ENCODE peak calls at places on chromosomes 1 and 21, in eight cellular contexts. One of them, this sample, is unnamed.
A peak's percentile ranks its signal among the peaks of the same experiment; 100 is the strongest.

GRCh38 chr1:66335125-66335524 is 198.8 kb upstream of the SGIP1 start:
- DNase-seq in activated CD8-positive, alpha-beta memory T cell treated with anti-CD3 and anti-CD28 coated beads for 1 hour: no peak
- DNase-seq in COLO829: no peak
- DNase-seq in Right ventricle myocardium superior: no peak
- DNase-seq in cardiac muscle cell: no peak
- DNase-seq in colonic mucosa: no peak
- DNase-seq in LHCN-M2: no peak
- DNase-seq in RWPE1: no peak
- DNase-seq in this sample: no peak

GRCh38 chr1:59814901-59815825 is at the start of gene HOOK1:
- DNase-seq in Right ventricle myocardium superior: no peak
- DNase-seq in LHCN-M2: no peak
- DNase-seq in RWPE1: peak; percentile 27
- DNase-seq in cardiac muscle cell: no peak
- DNase-seq in COLO829: no peak
- DNase-seq in colonic mucosa: peak; percentile 39
- DNase-seq in activated CD8-positive, alpha-beta memory T cell treated with anti-CD3 and anti-CD28 coated beads for 1 hour: no peak
- DNase-seq in this sample: no peak

GRCh38 chr1:217181205-217181746 is 449.6 kb downstream of the GPATCH2 start:
- DNase-seq in Right ventricle myocardium superior: no peak
- DNase-seq in COLO829: no peak
- DNase-seq in activated CD8-positive, alpha-beta memory T cell treated with anti-CD3 and anti-CD28 coated beads for 1 hour: no peak
- DNase-seq in colonic mucosa: no peak
- DNase-seq in LHCN-M2: no peak
- DNase-seq in RWPE1: no peak
- DNase-seq in cardiac muscle cell: no peak
- DNase-seq in this sample: no peak

GRCh38 chr1:39952359-39953110 is 2.4 kb upstream of the MFSD2A start:
- DNase-seq in LHCN-M2: no peak
- DNase-seq in Right ventricle myocardium superior: no peak
- DNase-seq in COLO829: peak; percentile 79
- DNase-seq in colonic mucosa: no peak
- DNase-seq in cardiac muscle cell: peak; percentile 86
- DNase-seq in activated CD8-positive, alpha-beta memory T cell treated with anti-CD3 and anti-CD28 coated beads for 1 hour: no peak
- DNase-seq in RWPE1: no peak
- DNase-seq in this sample: no peak

GRCh38 chr21:17829472-17829871 is 10.3 kb upstream of the C21orf91 start:
- DNase-seq in LHCN-M2: peak; percentile 61
- DNase-seq in activated CD8-positive, alpha-beta memory T cell treated with anti-CD3 and anti-CD28 coated beads for 1 hour: no peak
- DNase-seq in RWPE1: no peak
- DNase-seq in cardiac muscle cell: peak; percentile 1
- DNase-seq in colonic mucosa: no peak
- DNase-seq in Right ventricle myocardium superior: no peak
- DNase-seq in COLO829: no peak
- DNase-seq in this sample: no peak

GRCh38 chr1:206895320-206895719 is 1.9 kb upstream of the IL24 start:
- DNase-seq in colonic mucosa: no peak
- DNase-seq in cardiac muscle cell: no peak
- DNase-seq in RWPE1: peak; percentile 96
- DNase-seq in Right ventricle myocardium superior: no peak
- DNase-seq in LHCN-M2: no peak
- DNase-seq in COLO829: no peak
- DNase-seq in activated CD8-positive, alpha-beta memory T cell treated with anti-CD3 and anti-CD28 coated beads for 1 hour: no peak
- DNase-seq in this sample: no peak

GRCh38 chr1:17842686-17843085 is 87.6 kb downstream of the ACTL8 start:
- DNase-seq in RWPE1: no peak
- DNase-seq in colonic mucosa: no peak
- DNase-seq in LHCN-M2: no peak
- DNase-seq in COLO829: no peak
- DNase-seq in Right ventricle myocardium superior: no peak
- DNase-seq in activated CD8-positive, alpha-beta memory T cell treated with anti-CD3 and anti-CD28 coated beads for 1 hour: no peak
- DNase-seq in cardiac muscle cell: no peak
- DNase-seq in this sample: no peak

GRCh38 chr1:236168716-236169429 is 26.5 kb downstream of the GPR137B start:
- DNase-seq in LHCN-M2: peak; percentile 41
- DNase-seq in activated CD8-positive, alpha-beta memory T cell treated with anti-CD3 and anti-CD28 coated beads for 1 hour: no peak
- DNase-seq in cardiac muscle cell: peak; percentile 87
- DNase-seq in RWPE1: peak; percentile 56
- DNase-seq in COLO829: peak; percentile 91
- DNase-seq in colonic mucosa: peak; percentile 42
- DNase-seq in Right ventricle myocardium superior: peak; percentile 78
- DNase-seq in this sample: no peak

GRCh38 chr1:11761988-11762406 is at the start of gene C1orf167:
- DNase-seq in colonic mucosa: no peak
- DNase-seq in LHCN-M2: no peak
- DNase-seq in Right ventricle myocardium superior: no peak
- DNase-seq in cardiac muscle cell: no peak
- DNase-seq in RWPE1: peak; percentile 29
- DNase-seq in activated CD8-positive, alpha-beta memory T cell treated with anti-CD3 and anti-CD28 coated beads for 1 hour: no peak
- DNase-seq in COLO829: no peak
- DNase-seq in this sample: no peak

GRCh38 chr1:25486602-25487001 is 55.9 kb downstream of the MACO1 start:
- DNase-seq in cardiac muscle cell: peak; percentile 25
- DNase-seq in colonic mucosa: no peak
- DNase-seq in COLO829: no peak
- DNase-seq in LHCN-M2: peak; percentile 23
- DNase-seq in Right ventricle myocardium superior: no peak
- DNase-seq in RWPE1: no peak
- DNase-seq in activated CD8-positive, alpha-beta memory T cell treated with anti-CD3 and anti-CD28 coated beads for 1 hour: no peak
- DNase-seq in this sample: no peak

GRCh38 chr1:24954631-24955030 is 24.6 kb upstream of the RUNX3 start:
- DNase-seq in activated CD8-positive, alpha-beta memory T cell treated with anti-CD3 and anti-CD28 coated beads for 1 hour: no peak
- DNase-seq in COLO829: no peak
- DNase-seq in cardiac muscle cell: no peak
- DNase-seq in RWPE1: no peak
- DNase-seq in Right ventricle myocardium superior: no peak
- DNase-seq in LHCN-M2: no peak
- DNase-seq in colonic mucosa: no peak
- DNase-seq in this sample: no peak

GRCh38 chr1:201448981-201449380 is 20.0 kb downstream of the PHLDA3 start:
- DNase-seq in cardiac muscle cell: no peak
- DNase-seq in COLO829: no peak
- DNase-seq in LHCN-M2: no peak
- DNase-seq in colonic mucosa: no peak
- DNase-seq in Right ventricle myocardium superior: no peak
- DNase-seq in activated CD8-positive, alpha-beta memory T cell treated with anti-CD3 and anti-CD28 coated beads for 1 hour: no peak
- DNase-seq in RWPE1: no peak
- DNase-seq in this sample: peak; percentile 60

GRCh38 chr1:174497461-174497860 is 49.7 kb downstream of the GPR52 start:
- DNase-seq in COLO829: peak; percentile 50
- DNase-seq in activated CD8-positive, alpha-beta memory T cell treated with anti-CD3 and anti-CD28 coated beads for 1 hour: no peak
- DNase-seq in LHCN-M2: no peak
- DNase-seq in RWPE1: no peak
- DNase-seq in colonic mucosa: no peak
- DNase-seq in Right ventricle myocardium superior: no peak
- DNase-seq in cardiac muscle cell: no peak
- DNase-seq in this sample: no peak

GRCh38 chr1:10556430-10557005 is 81.8 kb downstream of the PEX14 start:
- DNase-seq in COLO829: no peak
- DNase-seq in colonic mucosa: no peak
- DNase-seq in Right ventricle myocardium superior: no peak
- DNase-seq in cardiac muscle cell: peak; percentile 28
- DNase-seq in RWPE1: no peak
- DNase-seq in LHCN-M2: no peak
- DNase-seq in activated CD8-positive, alpha-beta memory T cell treated with anti-CD3 and anti-CD28 coated beads for 1 hour: no peak
- DNase-seq in this sample: no peak

GRCh38 chr21:43917515-43918384 is 52.7 kb downstream of the AGPAT3 start:
- DNase-seq in LHCN-M2: no peak
- DNase-seq in activated CD8-positive, alpha-beta memory T cell treated with anti-CD3 and anti-CD28 coated beads for 1 hour: no peak
- DNase-seq in Right ventricle myocardium superior: no peak
- DNase-seq in COLO829: no peak
- DNase-seq in cardiac muscle cell: no peak
- DNase-seq in colonic mucosa: no peak
- DNase-seq in RWPE1: no peak
- DNase-seq in this sample: no peak

GRCh38 chr1:77642196-77642595 is 40.3 kb downstream of the ZZZ3 start:
- DNase-seq in RWPE1: no peak
- DNase-seq in cardiac muscle cell: peak; percentile 60
- DNase-seq in activated CD8-positive, alpha-beta memory T cell treated with anti-CD3 and anti-CD28 coated beads for 1 hour: no peak
- DNase-seq in COLO829: no peak
- DNase-seq in Right ventricle myocardium superior: no peak
- DNase-seq in LHCN-M2: no peak
- DNase-seq in colonic mucosa: no peak
- DNase-seq in this sample: no peak

GRCh38 chr1:91026777-91027176 is 4.9 kb upstream of the ZNF644 start:
- DNase-seq in colonic mucosa: no peak
- DNase-seq in cardiac muscle cell: peak; percentile 35
- DNase-seq in LHCN-M2: peak; percentile 40
- DNase-seq in RWPE1: peak; percentile 16
- DNase-seq in COLO829: no peak
- DNase-seq in activated CD8-positive, alpha-beta memory T cell treated with anti-CD3 and anti-CD28 coated beads for 1 hour: no peak
- DNase-seq in Right ventricle myocardium superior: no peak
- DNase-seq in this sample: no peak

GRCh38 chr1:107225706-107226105 is 84.9 kb downstream of the NTNG1 start:
- DNase-seq in activated CD8-positive, alpha-beta memory T cell treated with anti-CD3 and anti-CD28 coated beads for 1 hour: no peak
- DNase-seq in LHCN-M2: no peak
- DNase-seq in RWPE1: no peak
- DNase-seq in Right ventricle myocardium superior: no peak
- DNase-seq in COLO829: no peak
- DNase-seq in colonic mucosa: no peak
- DNase-seq in cardiac muscle cell: no peak
- DNase-seq in this sample: no peak

GRCh38 chr1:3230553-3230952 is 161.6 kb downstream of the PRDM16 start:
- DNase-seq in colonic mucosa: no peak
- DNase-seq in RWPE1: no peak
- DNase-seq in Right ventricle myocardium superior: no peak
- DNase-seq in LHCN-M2: no peak
- DNase-seq in activated CD8-positive, alpha-beta memory T cell treated with anti-CD3 and anti-CD28 coated beads for 1 hour: no peak
- DNase-seq in COLO829: no peak
- DNase-seq in cardiac muscle cell: no peak
- DNase-seq in this sample: no peak

GRCh38 chr1:60872690-60873089 is 209.7 kb upstream of the NFIA start:
- DNase-seq in cardiac muscle cell: peak; percentile 59
- DNase-seq in activated CD8-positive, alpha-beta memory T cell treated with anti-CD3 and anti-CD28 coated beads for 1 hour: no peak
- DNase-seq in RWPE1: no peak
- DNase-seq in colonic mucosa: no peak
- DNase-seq in Right ventricle myocardium superior: no peak
- DNase-seq in LHCN-M2: no peak
- DNase-seq in COLO829: no peak
- DNase-seq in this sample: no peak

GRCh38 chr1:152513081-152513480 is 1.2 kb upstream of the CRCT1 start:
- DNase-seq in activated CD8-positive, alpha-beta memory T cell treated with anti-CD3 and anti-CD28 coated beads for 1 hour: no peak
- DNase-seq in colonic mucosa: no peak
- DNase-seq in Right ventricle myocardium superior: no peak
- DNase-seq in COLO829: no peak
- DNase-seq in cardiac muscle cell: no peak
- DNase-seq in RWPE1: no peak
- DNase-seq in LHCN-M2: no peak
- DNase-seq in this sample: no peak

GRCh38 chr1:74681001-74681400 is 7.4 kb upstream of the ERICH3 start:
- DNase-seq in LHCN-M2: peak; percentile 44
- DNase-seq in RWPE1: no peak
- DNase-seq in activated CD8-positive, alpha-beta memory T cell treated with anti-CD3 and anti-CD28 coated beads for 1 hour: no peak
- DNase-seq in COLO829: no peak
- DNase-seq in colonic mucosa: no peak
- DNase-seq in Right ventricle myocardium superior: no peak
- DNase-seq in cardiac muscle cell: no peak
- DNase-seq in this sample: no peak

GRCh38 chr1:181391297-181391905 is 91.9 kb upstream of the CACNA1E start:
- DNase-seq in Right ventricle myocardium superior: no peak
- DNase-seq in colonic mucosa: no peak
- DNase-seq in COLO829: no peak
- DNase-seq in activated CD8-positive, alpha-beta memory T cell treated with anti-CD3 and anti-CD28 coated beads for 1 hour: no peak
- DNase-seq in LHCN-M2: peak; percentile 25
- DNase-seq in RWPE1: no peak
- DNase-seq in cardiac muscle cell: no peak
- DNase-seq in this sample: no peak

GRCh38 chr1:232486454-232487202 is 143.3 kb downstream of the SIPA1L2 start:
- DNase-seq in colonic mucosa: no peak
- DNase-seq in RWPE1: peak; percentile 26
- DNase-seq in activated CD8-positive, alpha-beta memory T cell treated with anti-CD3 and anti-CD28 coated beads for 1 hour: no peak
- DNase-seq in cardiac muscle cell: no peak
- DNase-seq in Right ventricle myocardium superior: no peak
- DNase-seq in COLO829: no peak
- DNase-seq in LHCN-M2: peak; percentile 47
- DNase-seq in this sample: no peak

GRCh38 chr1:175002910-175003517 is 3.3 kb downstream of the CACYBP start:
- DNase-seq in colonic mucosa: no peak
- DNase-seq in RWPE1: no peak
- DNase-seq in activated CD8-positive, alpha-beta memory T cell treated with anti-CD3 and anti-CD28 coated beads for 1 hour: no peak
- DNase-seq in cardiac muscle cell: no peak
- DNase-seq in COLO829: no peak
- DNase-seq in Right ventricle myocardium superior: no peak
- DNase-seq in LHCN-M2: no peak
- DNase-seq in this sample: no peak

GRCh38 chr21:38310619-38311018 is 53.8 kb downstream of the KCNJ15 start:
- DNase-seq in colonic mucosa: no peak
- DNase-seq in LHCN-M2: peak; percentile 74
- DNase-seq in COLO829: no peak
- DNase-seq in RWPE1: no peak
- DNase-seq in cardiac muscle cell: peak; percentile 87
- DNase-seq in activated CD8-positive, alpha-beta memory T cell treated with anti-CD3 and anti-CD28 coated beads for 1 hour: no peak
- DNase-seq in Right ventricle myocardium superior: no peak
- DNase-seq in this sample: no peak

GRCh38 chr21:16420086-16420724 is 690.4 kb downstream of the USP25 start:
- DNase-seq in COLO829: no peak
- DNase-seq in activated CD8-positive, alpha-beta memory T cell treated with anti-CD3 and anti-CD28 coated beads for 1 hour: no peak
- DNase-seq in LHCN-M2: peak; percentile 77
- DNase-seq in RWPE1: peak; percentile 2
- DNase-seq in Right ventricle myocardium superior: peak; percentile 50
- DNase-seq in colonic mucosa: no peak
- DNase-seq in cardiac muscle cell: peak; percentile 89
- DNase-seq in this sample: peak; percentile 34

GRCh38 chr1:45050931-45051748 is 39.1 kb downstream of the UROD start:
- DNase-seq in cardiac muscle cell: no peak
- DNase-seq in activated CD8-positive, alpha-beta memory T cell treated with anti-CD3 and anti-CD28 coated beads for 1 hour: no peak
- DNase-seq in Right ventricle myocardium superior: no peak
- DNase-seq in RWPE1: no peak
- DNase-seq in LHCN-M2: no peak
- DNase-seq in colonic mucosa: no peak
- DNase-seq in COLO829: peak; percentile 14
- DNase-seq in this sample: no peak

GRCh38 chr1:67645495-67646144 is 39.4 kb upstream of the GADD45A start:
- DNase-seq in colonic mucosa: peak; percentile 79
- DNase-seq in Right ventricle myocardium superior: peak; percentile 81
- DNase-seq in COLO829: no peak
- DNase-seq in LHCN-M2: no peak
- DNase-seq in activated CD8-positive, alpha-beta memory T cell treated with anti-CD3 and anti-CD28 coated beads for 1 hour: no peak
- DNase-seq in cardiac muscle cell: peak; percentile 74
- DNase-seq in RWPE1: no peak
- DNase-seq in this sample: no peak

GRCh38 chr21:29221259-29221744 is 77.4 kb upstream of the BACH1 start:
- DNase-seq in Right ventricle myocardium superior: no peak
- DNase-seq in LHCN-M2: peak; percentile 91
- DNase-seq in colonic mucosa: no peak
- DNase-seq in cardiac muscle cell: peak; percentile 83
- DNase-seq in RWPE1: no peak
- DNase-seq in COLO829: no peak
- DNase-seq in activated CD8-positive, alpha-beta memory T cell treated with anti-CD3 and anti-CD28 coated beads for 1 hour: no peak
- DNase-seq in this sample: no peak